ENCODE peak calls at places on chromosome X, in six cellular contexts. L is testis, R is colonic mucosa, Z is Caco-2, W is body of pancreas, K is GM13976. S is an unnamed sample.

GRCh38 chrX:50971390-50971789 is 60.9 kb downstream of the BMP15 start:
- DNase-seq in W (no peak), L (no peak), Z (no peak), K (no peak), R (no peak), S (no peak)

GRCh38 chrX:152917969-152918579 is 20.2 kb downstream of the ZNF185 start:
- DNase-seq in Z (no peak), K (no peak), L (no peak), W (no peak), R (no peak), S (no peak)

GRCh38 chrX:12360389-12360788 is 222.1 kb downstream of the FRMPD4 start:
- DNase-seq in L (no peak), W (no peak), Z (no peak), K (no peak), R (no peak), S (no peak)

GRCh38 chrX:124274438-124275166 is 57.9 kb upstream of the TEX13D start:
- DNase-seq in Z (no peak), W (no peak), L (no peak), K (no peak), R (no peak), S (no peak)

GRCh38 chrX:45024501-45024900 is 151.5 kb downstream of the KDM6A start:
- DNase-seq in W (no peak), Z (no peak), R (no peak), K (no peak), L (no peak), S (no peak)

GRCh38 chrX:153460826-153461225 is 9.6 kb downstream of the HAUS7 start:
- DNase-seq in Z (peak), W (peak), K (peak), R (peak), L (peak), S (no peak)

GRCh38 chrX:120839506-120839905 is 36.2 kb downstream of the CT47B1 start:
- DNase-seq in Z (no peak), L (no peak), K (no peak), R (no peak), W (no peak), S (no peak)

GRCh38 chrX:103716967-103717366 is 6.3 kb downstream of the TMEM31 start:
- DNase-seq in R (peak), L (no peak), W (no peak), K (no peak), Z (no peak), S (no peak)

GRCh38 chrX:115642304-115642703 is 81.3 kb downstream of the PLS3 start:
- DNase-seq in R (no peak), Z (no peak), W (no peak), L (no peak), K (no peak), S (no peak)

GRCh38 chrX:149531599-149531998 is 9.2 kb upstream of the EOLA1 start:
- DNase-seq in R (no peak), K (peak), L (no peak), Z (no peak), W (no peak), S (no peak)

GRCh38 chrX:103440621-103441020 is 64.3 kb downstream of the BEX3 start:
- DNase-seq in W (no peak), K (no peak), L (no peak), Z (peak), R (no peak), S (no peak)

GRCh38 chrX:130125090-130125489 is 14.8 kb upstream of the ELF4 start:
- DNase-seq in K (no peak), R (no peak), L (no peak), Z (no peak), W (peak), S (no peak)

DNA sequence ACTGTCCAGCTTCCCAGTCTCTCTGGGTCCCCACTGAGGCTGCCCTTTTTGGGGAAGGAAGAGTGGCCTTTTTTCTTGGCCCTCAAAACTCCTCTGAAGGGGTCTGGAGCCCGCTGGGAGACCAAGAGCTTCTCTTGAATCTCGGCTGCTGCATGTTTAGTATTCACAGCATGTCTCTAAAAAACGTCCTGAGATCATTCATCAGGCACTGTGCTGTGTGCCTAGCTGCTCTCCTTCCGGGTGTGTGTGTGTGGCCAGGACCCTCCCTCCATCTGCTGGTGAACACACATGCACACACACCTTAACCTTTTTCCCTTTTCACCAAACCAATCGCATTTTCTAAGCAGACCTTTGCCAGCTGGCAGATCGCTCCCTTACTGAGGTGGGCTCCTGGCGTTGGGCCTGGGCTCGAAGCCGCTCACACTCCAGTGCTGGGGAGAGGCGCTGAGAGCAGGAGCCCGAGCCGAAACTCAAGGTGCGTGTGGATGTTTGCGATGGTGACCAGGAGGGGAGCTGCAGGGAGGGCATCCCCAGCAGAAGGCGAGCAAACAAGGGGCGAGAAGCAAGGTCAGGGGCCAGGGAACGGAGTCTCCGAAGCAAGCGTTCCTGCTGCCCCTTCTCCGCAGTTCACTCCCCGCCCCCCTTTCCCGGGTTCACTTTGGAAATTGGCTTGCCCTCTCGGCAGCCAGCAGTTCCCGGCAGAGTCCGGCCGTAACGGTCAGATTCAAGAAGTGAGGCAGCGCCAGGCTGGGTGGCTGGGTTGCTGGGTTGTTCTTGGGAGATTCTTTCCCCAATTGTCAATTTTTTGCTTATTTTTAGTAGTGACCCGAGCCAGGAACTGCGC is 605 bp upstream of the FRMPD3 start:
- DNase-seq in L (no peak), Z (no peak), W (peak), K (no peak), R (no peak), S (no peak)
- TF ChIP-seq CTCF in L (no peak), Z (no peak), W (no peak), K (no peak), R (no peak), S (no peak)

DNA sequence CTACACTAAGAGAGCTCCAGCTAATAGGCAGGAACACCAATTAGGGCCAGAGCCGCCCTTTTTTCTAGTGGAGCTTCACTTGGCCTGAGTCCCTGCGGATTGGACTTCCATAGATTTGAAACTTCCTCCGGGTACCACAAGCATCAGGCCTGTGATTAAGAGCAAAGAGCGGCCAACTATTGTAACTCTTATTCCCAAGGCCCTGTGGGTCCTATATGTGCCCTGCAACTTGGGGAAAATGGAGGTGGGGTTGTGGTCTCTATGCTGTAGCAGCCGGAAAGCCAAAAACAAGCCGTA is at the start of gene NCBP2L:
- DNase-seq in R (no peak), L (no peak), Z (no peak), K (no peak), W (no peak), S (no peak)
- TF ChIP-seq CTCF in R (no peak), L (no peak), Z (no peak), K (no peak), W (no peak), S (no peak)

DNA sequence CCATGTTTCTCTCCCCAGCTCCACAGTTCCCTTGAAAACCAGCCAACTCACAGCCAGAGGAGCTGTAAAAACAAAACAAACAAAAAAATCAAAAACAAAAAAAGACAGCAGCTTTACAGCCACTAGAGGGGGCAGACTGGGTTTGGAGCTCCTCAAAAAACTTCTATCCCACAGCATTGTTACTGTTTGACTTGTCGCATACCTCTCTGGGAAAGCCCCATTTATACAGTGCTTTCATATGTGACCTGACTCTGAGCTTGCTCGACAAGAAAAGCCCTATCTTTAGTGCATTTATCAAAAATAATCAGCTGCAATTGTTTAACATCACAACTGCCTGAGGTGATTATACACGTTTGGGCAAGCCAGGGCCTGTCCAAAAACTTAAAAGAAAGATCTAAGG is 21.6 kb downstream of the TSPAN6 start:
- DNase-seq in L (peak), W (peak), R (peak), K (peak), Z (peak), S (no peak)
- TF ChIP-seq CTCF in L (peak), W (peak), R (peak), K (peak), Z (peak), S (peak)

GRCh38 chrX:31057691-31058090 is 14.2 kb downstream of the FTHL17 start:
- DNase-seq in R (no peak), L (no peak), Z (no peak), K (no peak), W (no peak), S (no peak)
- TF ChIP-seq CTCF in R (no peak), L (no peak), Z (no peak), K (no peak), W (no peak), S (no peak)

DNA sequence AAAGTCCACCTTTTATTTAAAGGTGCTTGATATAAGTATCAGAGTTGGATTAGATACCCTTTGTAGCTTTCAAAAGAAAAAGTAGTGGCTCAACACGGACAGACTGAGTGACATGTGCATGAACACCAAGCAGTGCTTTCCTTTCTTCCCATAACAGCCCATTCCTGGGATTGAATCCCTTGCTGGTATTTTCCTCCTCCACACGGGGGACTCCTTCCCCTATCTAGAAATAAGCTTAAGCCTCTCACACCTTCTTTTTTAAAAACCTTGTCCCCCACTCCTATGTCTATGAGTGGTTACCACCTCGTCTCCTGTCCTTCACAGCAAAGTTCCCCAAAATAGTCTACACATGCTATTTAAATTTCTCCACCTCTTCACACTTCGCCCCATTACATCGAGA is 5.1 kb downstream of the AP1S2 start:
- DNase-seq in Z (no peak), W (no peak), R (no peak), K (no peak), L (no peak), S (no peak)
- TF ChIP-seq CTCF in Z (no peak), W (no peak), R (no peak), K (no peak), L (no peak), S (peak)

DNA sequence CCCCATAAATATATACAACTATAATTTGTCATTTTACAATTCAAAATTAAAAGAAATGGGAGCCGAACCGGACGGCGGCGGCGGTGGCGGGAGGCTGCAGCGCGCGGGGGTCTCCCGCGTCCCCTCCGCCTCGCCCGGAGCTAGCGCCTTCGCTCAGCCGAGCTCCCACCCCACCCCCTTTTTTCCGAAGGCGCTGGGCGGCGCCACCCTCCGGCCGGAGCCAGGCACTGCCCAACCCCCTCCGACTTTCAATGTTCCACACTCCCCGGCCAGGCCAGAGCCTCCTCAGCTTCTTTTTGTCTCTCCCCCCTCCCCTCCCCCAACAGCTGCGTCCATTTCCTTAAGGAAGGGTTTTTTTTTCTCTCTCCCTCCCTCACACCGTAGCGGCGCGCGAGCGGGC is 214.1 kb upstream of the GEMIN8 start:
- DNase-seq in K (no peak), W (no peak), R (no peak), L (peak), Z (no peak), S (no peak)
- TF ChIP-seq CTCF in K (no peak), W (no peak), R (no peak), L (no peak), Z (no peak), S (no peak)

DNA sequence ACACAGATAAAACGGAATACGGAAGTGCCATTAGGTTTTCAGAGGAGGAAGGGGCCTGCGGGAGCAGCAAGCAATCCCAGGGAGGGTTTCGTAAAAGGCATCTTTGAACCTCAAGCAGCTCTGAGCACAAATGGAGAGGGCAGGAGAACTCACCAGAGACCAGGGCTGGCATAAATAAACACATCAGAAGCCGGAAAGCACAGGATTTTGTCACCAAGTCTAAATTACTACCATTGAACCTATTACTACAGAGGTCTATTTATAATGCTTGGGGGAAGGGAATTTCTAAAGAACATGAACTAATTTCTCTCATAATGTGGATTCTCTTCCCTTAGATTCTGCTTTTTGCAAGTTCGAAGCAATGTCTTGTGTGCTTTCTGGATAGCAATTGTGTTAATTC is 39.6 kb upstream of the MBTPS2 start:
- DNase-seq in K (no peak), L (no peak), Z (no peak), W (no peak), R (no peak), S (no peak)
- TF ChIP-seq CTCF in K (no peak), L (no peak), Z (no peak), W (no peak), R (no peak), S (no peak)

GRCh38 chrX:24673424-24673823 is 20.3 kb upstream of the POLA1 start:
- DNase-seq in K (no peak), Z (no peak), W (no peak), R (no peak), L (no peak), S (no peak)

GRCh38 chrX:24672701-24673190 is 21.0 kb upstream of the POLA1 start:
- DNase-seq in W (peak), L (peak), R (no peak), K (no peak), Z (peak), S (no peak)

DNA sequence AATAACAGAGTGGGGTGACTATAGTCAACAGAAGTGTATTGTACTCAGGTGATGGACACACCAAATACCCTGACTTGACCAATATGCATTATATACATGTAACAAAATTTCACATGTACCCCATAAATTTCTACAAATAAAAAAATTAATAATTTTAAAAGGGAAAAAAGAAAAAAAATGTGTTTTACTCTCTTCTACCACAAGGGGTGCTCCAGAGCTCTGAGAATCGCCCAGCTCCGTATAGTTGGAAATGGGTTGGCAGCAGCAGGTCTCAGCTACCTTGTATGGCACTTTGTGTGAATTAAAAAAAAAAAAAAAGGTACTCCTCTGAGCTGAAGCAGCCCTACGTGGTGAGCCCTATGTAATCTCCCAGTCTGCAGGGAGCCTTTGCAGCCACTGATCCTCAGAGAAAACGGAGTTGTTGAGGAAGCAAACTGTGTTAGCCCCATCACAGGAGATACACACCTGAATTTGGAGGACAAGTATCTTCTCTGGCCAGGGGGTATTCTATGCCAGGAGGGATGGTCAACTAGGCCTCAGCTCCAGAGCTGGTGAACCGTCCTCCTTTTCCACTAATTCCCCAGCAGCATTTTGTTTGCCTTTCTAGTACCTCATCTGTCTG is 17.2 kb upstream of the POLA1 start:
- DNase-seq in W (peak), R (no peak), L (no peak), Z (no peak), K (peak), S (no peak)
- TF ChIP-seq CTCF in W (peak), R (peak), L (peak), Z (peak), K (no peak), S (peak)